ENCODE peak calls at places on chromosomes 12 and 14, in five cellular contexts. One of them, this sample, is unnamed.

GRCh38 chr12:57609781-57610552 is 1.3 kb upstream of the ARHGEF25 start:
- DNase-seq in body of pancreas: no peak
- DNase-seq in AG09309: no peak
- DNase-seq in IMR-90: no peak
- DNase-seq in tibial nerve: no peak
- DNase-seq in this sample: no peak

GRCh38 chr12:22759769-22760674 is 135.1 kb downstream of the ETNK1 start:
- DNase-seq in body of pancreas: no peak
- DNase-seq in AG09309: no peak
- DNase-seq in IMR-90: no peak
- DNase-seq in tibial nerve: no peak
- DNase-seq in this sample: no peak

GRCh38 chr14:105430535-105430934 is 10.9 kb downstream of the MTA1 start:
- DNase-seq in body of pancreas: peak; percentile 49
- DNase-seq in AG09309: no peak
- DNase-seq in IMR-90: peak; percentile 66
- DNase-seq in tibial nerve: no peak
- DNase-seq in this sample: peak; percentile 74

GRCh38 chr12:21801522-21802288 is 27.2 kb upstream of the KCNJ8 start:
- DNase-seq in body of pancreas: no peak
- DNase-seq in AG09309: no peak
- DNase-seq in IMR-90: no peak
- DNase-seq in tibial nerve: no peak
- DNase-seq in this sample: no peak

GRCh38 chr12:42589465-42590323 is at the start of gene PRICKLE1:
- DNase-seq in body of pancreas: peak; percentile 64
- DNase-seq in AG09309: no peak
- DNase-seq in IMR-90: peak; percentile 60
- DNase-seq in tibial nerve: no peak
- DNase-seq in this sample: peak; percentile 72

GRCh38 chr12:57455374-57456144 is 452 bp downstream of the INHBE start:
- DNase-seq in body of pancreas: no peak
- DNase-seq in AG09309: no peak
- DNase-seq in IMR-90: no peak
- DNase-seq in tibial nerve: no peak
- DNase-seq in this sample: no peak

GRCh38 chr12:14777271-14777670 is 26.0 kb downstream of the WBP11 start:
- DNase-seq in body of pancreas: peak; percentile 64
- DNase-seq in AG09309: no peak
- DNase-seq in IMR-90: no peak
- DNase-seq in tibial nerve: no peak
- DNase-seq in this sample: peak; percentile 79

GRCh38 chr12:5276327-5276880 is 155.5 kb upstream of the NTF3 start:
- DNase-seq in body of pancreas: no peak
- DNase-seq in AG09309: no peak
- DNase-seq in IMR-90: no peak
- DNase-seq in tibial nerve: no peak
- DNase-seq in this sample: peak; percentile 26

GRCh38 chr12:10236720-10237119 is 24.0 kb downstream of the GABARAPL1 start:
- DNase-seq in body of pancreas: no peak
- DNase-seq in AG09309: no peak
- DNase-seq in IMR-90: no peak
- DNase-seq in tibial nerve: no peak
- DNase-seq in this sample: no peak

GRCh38 chr12:33439587-33440011 is at the start of gene SYT10:
- DNase-seq in body of pancreas: no peak
- DNase-seq in AG09309: no peak
- DNase-seq in IMR-90: no peak
- DNase-seq in tibial nerve: no peak
- DNase-seq in this sample: peak; percentile 26

GRCh38 chr12:121005346-121005815 is 10.9 kb downstream of the C12orf43 start:
- DNase-seq in body of pancreas: peak; percentile 54
- DNase-seq in AG09309: no peak
- DNase-seq in IMR-90: peak; percentile 23
- DNase-seq in tibial nerve: no peak
- DNase-seq in this sample: peak; percentile 59

GRCh38 chr12:34402899-34403705 is 380.8 kb downstream of the ALG10 start:
- DNase-seq in body of pancreas: peak; percentile 2
- DNase-seq in AG09309: no peak
- DNase-seq in IMR-90: no peak
- DNase-seq in tibial nerve: peak; percentile 5
- DNase-seq in this sample: no peak

GRCh38 chr12:98084950-98085349 is 430.4 kb upstream of the TMPO start:
- DNase-seq in body of pancreas: no peak
- DNase-seq in AG09309: no peak
- DNase-seq in IMR-90: no peak
- DNase-seq in tibial nerve: no peak
- DNase-seq in this sample: no peak

GRCh38 chr14:75150150-75150549 is 23.3 kb upstream of the NEK9 start:
- DNase-seq in body of pancreas: no peak
- DNase-seq in AG09309: no peak
- DNase-seq in IMR-90: no peak
- DNase-seq in tibial nerve: no peak
- DNase-seq in this sample: peak; percentile 76

GRCh38 chr12:79347852-79348251 is 342.9 kb downstream of the PAWR start:
- DNase-seq in body of pancreas: no peak
- DNase-seq in AG09309: no peak
- DNase-seq in IMR-90: no peak
- DNase-seq in tibial nerve: no peak
- DNase-seq in this sample: no peak

GRCh38 chr14:94654071-94654974 is 42.1 kb downstream of the SERPINA3 start:
- DNase-seq in body of pancreas: peak; percentile 59
- DNase-seq in AG09309: no peak
- DNase-seq in IMR-90: peak; percentile 5
- DNase-seq in tibial nerve: no peak
- DNase-seq in this sample: no peak

GRCh38 chr14:90677484-90678045 is 138.7 kb downstream of the TTC7B start:
- DNase-seq in body of pancreas: no peak
- DNase-seq in AG09309: no peak
- DNase-seq in IMR-90: peak; percentile 79
- DNase-seq in tibial nerve: no peak
- DNase-seq in this sample: peak; percentile 61

GRCh38 chr14:99132821-99133562 is 139.0 kb downstream of the BCL11B start:
- DNase-seq in body of pancreas: no peak
- DNase-seq in AG09309: no peak
- DNase-seq in IMR-90: no peak
- DNase-seq in tibial nerve: no peak
- DNase-seq in this sample: no peak

GRCh38 chr14:92472860-92473259 is 40.7 kb upstream of the RIN3 start:
- DNase-seq in body of pancreas: no peak
- DNase-seq in AG09309: no peak
- DNase-seq in IMR-90: no peak
- DNase-seq in tibial nerve: no peak
- DNase-seq in this sample: peak; percentile 70

GRCh38 chr14:79809849-79810612 is 401.3 kb downstream of the DIO2 start:
- DNase-seq in body of pancreas: no peak
- DNase-seq in AG09309: no peak
- DNase-seq in IMR-90: peak; percentile 41
- DNase-seq in tibial nerve: no peak
- DNase-seq in this sample: peak; percentile 22

GRCh38 chr12:89730060-89730459 is 21.4 kb upstream of the ATP2B1 start:
- DNase-seq in body of pancreas: no peak
- DNase-seq in AG09309: no peak
- DNase-seq in IMR-90: no peak
- DNase-seq in tibial nerve: no peak
- DNase-seq in this sample: no peak

GRCh38 chr12:89733579-89734201 is 25.1 kb upstream of the ATP2B1 start:
- DNase-seq in body of pancreas: no peak
- DNase-seq in AG09309: peak; percentile 98
- DNase-seq in IMR-90: peak; percentile 90
- DNase-seq in tibial nerve: no peak
- DNase-seq in this sample: peak; percentile 71

GRCh38 chr12:89731064-89731463 is 22.4 kb upstream of the ATP2B1 start:
- DNase-seq in body of pancreas: no peak
- DNase-seq in AG09309: no peak
- DNase-seq in IMR-90: peak; percentile 35
- DNase-seq in tibial nerve: no peak
- DNase-seq in this sample: no peak

GRCh38 chr12:89732511-89732910 is 23.9 kb upstream of the ATP2B1 start:
- DNase-seq in body of pancreas: no peak
- DNase-seq in AG09309: no peak
- DNase-seq in IMR-90: no peak
- DNase-seq in tibial nerve: no peak
- DNase-seq in this sample: no peak

DNA sequence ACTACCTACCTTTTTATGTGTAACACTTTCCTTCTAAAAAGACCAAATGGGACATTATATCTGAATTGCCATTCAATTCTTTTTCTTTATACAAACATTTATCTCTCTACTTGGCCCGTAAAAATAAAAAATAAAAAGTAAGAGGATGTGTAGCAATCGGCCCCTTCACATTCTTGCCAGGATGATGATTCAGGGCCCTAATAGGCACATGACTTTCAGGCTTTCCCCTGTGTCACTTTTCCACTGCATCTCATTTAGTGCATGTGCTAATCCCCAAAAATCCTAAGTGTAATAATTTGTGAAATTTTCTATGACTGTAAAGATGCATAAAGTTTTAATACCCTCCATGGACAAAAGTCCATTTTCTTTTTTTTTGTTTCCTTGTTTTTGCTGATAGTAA is 23.0 kb upstream of the ATP2B1 start:
- DNase-seq in body of pancreas: no peak
- DNase-seq in AG09309: no peak
- DNase-seq in IMR-90: peak; percentile 82
- DNase-seq in tibial nerve: no peak
- DNase-seq in this sample: peak; percentile 69
- H3K4me3 ChIP-seq in body of pancreas: no peak overlapping the region
- H3K4me3 ChIP-seq in AG09309: no peak overlapping the region
- H3K4me3 ChIP-seq in IMR-90: no peak overlapping the region
- H3K4me3 ChIP-seq in tibial nerve: no peak overlapping the region
- H3K4me3 ChIP-seq in this sample: no peak overlapping the region

GRCh38 chr12:67326637-67327036 is 57.5 kb downstream of the CAND1 start:
- DNase-seq in body of pancreas: no peak
- DNase-seq in AG09309: no peak
- DNase-seq in IMR-90: no peak
- DNase-seq in tibial nerve: no peak
- DNase-seq in this sample: no peak

GRCh38 chr12:67327466-67327865 is 58.3 kb downstream of the CAND1 start:
- DNase-seq in body of pancreas: no peak
- DNase-seq in AG09309: no peak
- DNase-seq in IMR-90: no peak
- DNase-seq in tibial nerve: no peak
- DNase-seq in this sample: no peak

GRCh38 chr12:67331828-67332227 is 62.7 kb downstream of the CAND1 start:
- DNase-seq in body of pancreas: no peak
- DNase-seq in AG09309: no peak
- DNase-seq in IMR-90: no peak
- DNase-seq in tibial nerve: no peak
- DNase-seq in this sample: no peak

GRCh38 chr12:67333649-67334048 is 64.5 kb downstream of the CAND1 start:
- DNase-seq in body of pancreas: no peak
- DNase-seq in AG09309: no peak
- DNase-seq in IMR-90: no peak
- DNase-seq in tibial nerve: no peak
- DNase-seq in this sample: no peak

GRCh38 chr12:67331123-67331522 is 62.0 kb downstream of the CAND1 start:
- DNase-seq in body of pancreas: no peak
- DNase-seq in AG09309: no peak
- DNase-seq in IMR-90: no peak
- DNase-seq in tibial nerve: no peak
- DNase-seq in this sample: no peak
- TF ChIP-seq CTCF in body of pancreas: no peak
- TF ChIP-seq CTCF in AG09309: no peak
- TF ChIP-seq CTCF in IMR-90: no peak
- TF ChIP-seq CTCF in tibial nerve: no peak
- TF ChIP-seq CTCF in this sample: no peak

GRCh38 chr14:77709412-77709811 is 1.5 kb downstream of the SLIRP start:
- DNase-seq in body of pancreas: no peak
- DNase-seq in AG09309: no peak
- DNase-seq in IMR-90: no peak
- DNase-seq in tibial nerve: no peak
- DNase-seq in this sample: no peak
- H3K4me3 ChIP-seq in body of pancreas: no peak overlapping the region
- H3K4me3 ChIP-seq in AG09309: peak overlapping the region; percentile 7
- H3K4me3 ChIP-seq in IMR-90: no peak overlapping the region
- H3K4me3 ChIP-seq in tibial nerve: no peak overlapping the region
- H3K4me3 ChIP-seq in this sample: peak overlapping the region; percentile 91

GRCh38 chr12:19185262-19185929 is 55.9 kb downstream of the PLEKHA5 start:
- DNase-seq in body of pancreas: no peak
- DNase-seq in AG09309: no peak
- DNase-seq in IMR-90: no peak
- DNase-seq in tibial nerve: no peak
- DNase-seq in this sample: no peak

GRCh38 chr12:19179986-19180385 is 50.5 kb downstream of the PLEKHA5 start:
- DNase-seq in body of pancreas: no peak
- DNase-seq in AG09309: no peak
- DNase-seq in IMR-90: no peak
- DNase-seq in tibial nerve: no peak
- DNase-seq in this sample: no peak

GRCh38 chr12:19183121-19183838 is 53.7 kb downstream of the PLEKHA5 start:
- DNase-seq in body of pancreas: no peak
- DNase-seq in AG09309: no peak
- DNase-seq in IMR-90: peak; percentile 37
- DNase-seq in tibial nerve: no peak
- DNase-seq in this sample: no peak

GRCh38 chr12:19177754-19178153 is 48.2 kb downstream of the PLEKHA5 start:
- DNase-seq in body of pancreas: no peak
- DNase-seq in AG09309: no peak
- DNase-seq in IMR-90: peak; percentile 79
- DNase-seq in tibial nerve: no peak
- DNase-seq in this sample: peak; percentile 7

DNA sequence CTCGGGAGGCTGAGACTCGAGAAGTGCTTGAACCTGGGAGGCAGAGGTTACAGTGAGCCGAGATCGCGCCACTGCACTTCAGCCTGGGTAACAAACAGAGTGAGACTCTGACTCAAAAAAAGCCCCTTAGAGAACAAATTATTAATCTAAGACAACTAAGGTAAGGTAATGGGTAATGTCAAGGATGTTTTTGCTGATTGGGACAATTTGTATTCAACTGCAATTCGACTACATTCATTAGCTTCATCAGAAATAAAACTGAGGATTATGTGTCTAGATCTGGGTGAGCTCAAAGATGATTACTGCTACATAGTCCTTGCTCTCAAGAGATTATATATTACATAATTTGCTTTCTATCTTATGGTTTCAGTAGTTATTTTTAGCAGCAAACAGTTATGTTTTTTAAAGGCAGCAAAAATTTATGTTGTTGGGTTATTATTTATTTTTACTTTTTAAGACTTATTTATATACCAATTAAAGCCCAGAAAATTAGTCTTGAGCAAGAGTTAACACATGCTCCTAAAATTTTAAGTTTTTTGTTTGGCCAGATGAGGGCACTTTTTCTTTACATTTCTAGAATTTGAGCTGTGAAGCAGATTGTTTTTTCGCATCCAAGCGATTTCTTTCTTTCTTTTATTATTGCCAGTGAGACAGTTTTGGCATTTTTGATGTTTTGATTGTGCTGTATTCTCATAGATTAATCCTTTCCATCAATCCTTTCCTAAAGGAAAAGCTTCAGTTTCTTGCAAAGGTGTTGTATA is 52.3 kb downstream of the PLEKHA5 start:
- DNase-seq in body of pancreas: no peak
- DNase-seq in AG09309: no peak
- DNase-seq in IMR-90: no peak
- DNase-seq in tibial nerve: no peak
- DNase-seq in this sample: no peak
- TF ChIP-seq CTCF in body of pancreas: peak; percentile 4
- TF ChIP-seq CTCF in AG09309: no peak
- TF ChIP-seq CTCF in IMR-90: peak; percentile 37
- TF ChIP-seq CTCF in tibial nerve: no peak
- TF ChIP-seq CTCF in this sample: no peak